ENCODE peak calls at places on chromosomes 7 and 10, in four cellular contexts. E is dermis blood vessel endothelial cell; Y is stimulated activated CD8-positive, alpha-beta memory T cell treated with anti-CD3 and anti-CD28 coated beads, Interleukin-12 subunit alpha, Interleukin-12 subunit beta, amount 100 ng/mL, for 1 hour; D is SK-N-DZ. V is an unnamed sample.

GRCh38 chr7:158957921-158958471 is 101.6 kb downstream of the DYNC2I1 start:
- DNase-seq in E (no peak), Y (no peak), D (no peak), V (no peak)

GRCh38 chr7:55209366-55209765 is 155.8 kb upstream of the LANCL2 start:
- DNase-seq in E (no peak), Y (no peak), D (no peak), V (no peak)

GRCh38 chr7:75817112-75817511 is 3.5 kb upstream of the CCL24 start:
- DNase-seq in E (no peak), Y (no peak), D (no peak), V (no peak)

GRCh38 chr7:23298141-23298851 is 843 bp upstream of the MALSU1 start:
- DNase-seq in E (no peak), Y (no peak), D (no peak), V (no peak)

GRCh38 chr10:71218046-71218832 is 5.9 kb downstream of the UNC5B start:
- DNase-seq in E (peak; percentile 75), Y (no peak), D (no peak), V (no peak)

GRCh38 chr7:134442441-134443220 is 16.3 kb downstream of the AKR1B1 start:
- DNase-seq in E (no peak), Y (no peak), D (no peak), V (no peak)

GRCh38 chr7:55065511-55066229 is 46.9 kb downstream of the EGFR start:
- DNase-seq in E (peak; percentile 75), Y (no peak), D (no peak), V (no peak)

GRCh38 chr7:98622926-98623325 is 5.8 kb downstream of the NPTX2 start:
- DNase-seq in E (no peak), Y (no peak), D (no peak), V (no peak)

GRCh38 chr7:135744938-135745701 is 3.5 kb downstream of the FAM180A start:
- DNase-seq in E (no peak), Y (no peak), D (no peak), V (no peak)

GRCh38 chr7:122588621-122589020 is 110.3 kb downstream of the RNF133 start:
- DNase-seq in E (no peak), Y (no peak), D (no peak), V (no peak)